ENCODE peak calls at places on chromosomes 6 and 20, in four cellular contexts. V is K562, J is HepG2, M is GM12878. D is an unnamed sample.

GRCh38 chr20:56393653-56394052 is 1.2 kb downstream of the CSTF1 start:
- DNase-seq in M (no peak), J (no peak), V (no peak), D (no peak)

GRCh38 chr20:45346291-45346718 is 1.9 kb downstream of the SDC4 start:
- DNase-seq in V (no peak), J (no peak), M (no peak), D (no peak)

GRCh38 chr6:3277851-3278416 is 19.2 kb downstream of the PSMG4 start:
- DNase-seq in J (no peak), V (no peak), M (no peak), D (no peak)

GRCh38 chr20:60085551-60086132 is 127.4 kb downstream of the CDH26 start:
- DNase-seq in V (peak; percentile 15), M (no peak), J (no peak), D (no peak)

GRCh38 chr6:28383235-28384142 is 16.1 kb downstream of the ZSCAN12 start:
- DNase-seq in V (peak; percentile 72), J (peak; percentile 93), M (no peak), D (no peak)

GRCh38 chr20:25695532-25696383 is 895 bp downstream of the ZNF337 start:
- DNase-seq in J (no peak), M (no peak), V (no peak), D (no peak)

GRCh38 chr6:77173472-77174074 is 289.7 kb downstream of the HTR1B start:
- DNase-seq in M (no peak), V (no peak), J (peak; percentile 1), D (no peak)

GRCh38 chr6:32151131-32151884 is 431 bp downstream of the PRRT1 start:
- DNase-seq in V (no peak), J (no peak), M (no peak), D (no peak)

GRCh38 chr6:39936857-39937256 is 2.6 kb upstream of the MOCS1 start:
- DNase-seq in V (no peak), M (no peak), J (no peak), D (no peak)

GRCh38 chr6:8065519-8065911 is 1.3 kb upstream of the BLOC1S5 start:
- DNase-seq in M (peak; percentile 46), V (no peak), J (no peak), D (no peak)

GRCh38 chr6:128305228-128305627 is 215.2 kb downstream of the PTPRK start:
- DNase-seq in J (no peak), M (no peak), V (no peak), D (no peak)

GRCh38 chr6:55678330-55679224 is 99.6 kb upstream of the HMGCLL1 start:
- DNase-seq in J (no peak), V (no peak), M (no peak), D (peak; percentile 35)

GRCh38 chr6:121639041-121639440 is 203.6 kb downstream of the GJA1 start:
- DNase-seq in V (no peak), M (no peak), J (no peak), D (no peak)

GRCh38 chr20:60851826-60852704 is 400.0 kb upstream of the CDH4 start:
- DNase-seq in V (peak; percentile 13), J (peak; percentile 8), M (no peak), D (peak; percentile 26)

GRCh38 chr6:15479761-15480160 is 183.1 kb downstream of the DTNBP1 start:
- DNase-seq in M (no peak), J (no peak), V (no peak), D (no peak)

GRCh38 chr6:1821188-1822183 is 211.8 kb downstream of the FOXC1 start:
- DNase-seq in M (peak; percentile 4), J (peak; percentile 14), V (no peak), D (no peak)

GRCh38 chr20:61934716-61935530 is 130.8 kb downstream of the TAF4 start:
- DNase-seq in V (no peak), M (no peak), J (no peak), D (no peak)

GRCh38 chr6:157571269-157571668 is 190.3 kb downstream of the ZDHHC14 start:
- DNase-seq in V (no peak), M (peak; percentile 68), J (no peak), D (no peak)

GRCh38 chr6:169589699-169590257 is 112.1 kb downstream of the WDR27 start:
- DNase-seq in V (no peak), M (no peak), J (no peak), D (no peak)

GRCh38 chr6:30873137-30873640 is 11.1 kb upstream of the DDR1 start:
- DNase-seq in V (no peak), J (no peak), M (no peak), D (no peak)

GRCh38 chr6:30876039-30876730 is 8.1 kb upstream of the DDR1 start:
- DNase-seq in V (no peak), J (no peak), M (no peak), D (no peak)

GRCh38 chr6:30875244-30876038 is 8.9 kb upstream of the DDR1 start:
- DNase-seq in M (no peak), J (no peak), V (peak; percentile 77), D (no peak)

GRCh38 chr6:30871592-30872183 is 12.6 kb upstream of the DDR1 start:
- DNase-seq in M (no peak), J (no peak), V (no peak), D (no peak)

GRCh38 chr6:30870546-30870945 is 13.8 kb upstream of the DDR1 start:
- DNase-seq in V (peak; percentile 3), M (no peak), J (no peak), D (no peak)
- TF ChIP-seq FOXK2 in V (no peak), M (no peak), J (no peak), D (no peak)

GRCh38 chr6:108200631-108201030 is 34.8 kb downstream of the NR2E1 start:
- DNase-seq in M (no peak), V (no peak), J (peak; percentile 72), D (no peak)
- TF ChIP-seq FOXK2 in M (no peak), V (no peak), J (no peak), D (no peak)

DNA sequence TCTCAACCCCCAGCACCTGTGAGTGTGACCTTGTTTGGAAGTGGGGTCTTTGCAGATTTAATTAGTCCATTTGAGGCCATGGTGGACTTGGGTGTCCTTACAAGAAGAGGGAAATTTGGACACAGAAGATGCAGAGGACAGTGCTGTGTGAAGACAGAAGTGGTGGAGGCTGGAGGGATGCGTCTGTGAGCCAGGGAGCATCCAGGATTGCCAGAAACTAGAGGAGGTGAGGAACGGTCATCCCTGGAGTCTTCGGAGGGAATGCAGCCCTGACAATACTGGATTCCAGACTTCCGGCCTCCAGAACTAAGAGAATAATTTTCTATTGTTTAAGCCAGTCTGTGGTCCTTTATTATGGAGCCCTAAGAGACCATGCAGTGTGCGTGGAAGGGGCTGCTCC is 22.9 kb upstream of the NPBWR2 start:
- DNase-seq in V (no peak), M (no peak), J (no peak), D (no peak)
- TF ChIP-seq FOXK2 in V (no peak), M (no peak), J (no peak), D (no peak)

GRCh38 chr6:5302995-5303622 is 41.8 kb downstream of the FARS2 start:
- DNase-seq in J (peak; percentile 73), V (peak; percentile 30), M (peak; percentile 41), D (peak; percentile 52)
- TF ChIP-seq FOXK2 in J (no peak), V (no peak), M (no peak), D (no peak)

DNA sequence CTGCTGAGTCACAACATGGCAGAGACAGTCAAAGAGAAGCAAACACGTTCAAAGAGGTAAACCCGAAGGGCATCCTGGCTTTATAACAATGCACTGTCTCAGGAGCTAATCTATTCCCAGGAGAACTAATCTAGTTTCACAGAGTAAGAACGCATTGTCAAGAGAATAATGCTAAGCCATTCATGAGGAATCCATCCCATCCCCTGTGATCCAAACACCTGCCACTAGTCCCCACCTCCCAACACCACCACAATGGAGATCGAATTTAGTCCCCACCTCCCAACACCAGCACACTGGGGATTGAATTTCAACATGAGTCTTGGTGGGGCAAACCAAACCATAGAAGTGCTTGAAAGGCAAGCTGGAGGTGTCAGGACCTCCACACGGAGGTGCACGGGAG is 231.5 kb upstream of the ID4 start:
- DNase-seq in J (no peak), V (no peak), M (no peak), D (no peak)
- TF ChIP-seq FOXK2 in J (no peak), V (no peak), M (no peak), D (no peak)

DNA sequence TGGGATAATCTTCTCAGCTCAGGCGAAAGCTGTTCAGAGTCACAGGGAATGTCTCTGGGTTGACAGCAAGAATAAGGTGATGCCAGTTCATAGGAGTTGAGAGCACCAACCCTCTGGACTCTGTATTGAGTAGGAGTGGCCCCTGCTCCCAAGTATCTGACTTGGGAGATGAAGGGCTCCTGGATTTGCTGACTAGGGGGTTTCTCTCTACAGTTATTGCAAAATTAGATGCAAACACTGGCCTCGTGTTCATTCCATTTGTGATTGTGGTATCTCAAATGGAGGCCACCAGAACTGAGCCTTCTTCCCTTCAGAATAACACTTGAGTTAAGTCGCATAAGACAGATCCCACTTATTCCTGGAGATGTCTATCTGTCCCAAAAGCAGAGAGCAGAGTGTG is 135.7 kb downstream of the PDE7B start:
- DNase-seq in J (no peak), V (no peak), M (no peak), D (no peak)
- TF ChIP-seq FOXK2 in J (no peak), V (no peak), M (no peak), D (no peak)

GRCh38 chr6:166365221-166365620 is 17.5 kb downstream of the MPC1 start:
- DNase-seq in M (no peak), V (no peak), J (no peak), D (no peak)
- TF ChIP-seq FOXK2 in M (no peak), V (no peak), J (no peak), D (no peak)

DNA sequence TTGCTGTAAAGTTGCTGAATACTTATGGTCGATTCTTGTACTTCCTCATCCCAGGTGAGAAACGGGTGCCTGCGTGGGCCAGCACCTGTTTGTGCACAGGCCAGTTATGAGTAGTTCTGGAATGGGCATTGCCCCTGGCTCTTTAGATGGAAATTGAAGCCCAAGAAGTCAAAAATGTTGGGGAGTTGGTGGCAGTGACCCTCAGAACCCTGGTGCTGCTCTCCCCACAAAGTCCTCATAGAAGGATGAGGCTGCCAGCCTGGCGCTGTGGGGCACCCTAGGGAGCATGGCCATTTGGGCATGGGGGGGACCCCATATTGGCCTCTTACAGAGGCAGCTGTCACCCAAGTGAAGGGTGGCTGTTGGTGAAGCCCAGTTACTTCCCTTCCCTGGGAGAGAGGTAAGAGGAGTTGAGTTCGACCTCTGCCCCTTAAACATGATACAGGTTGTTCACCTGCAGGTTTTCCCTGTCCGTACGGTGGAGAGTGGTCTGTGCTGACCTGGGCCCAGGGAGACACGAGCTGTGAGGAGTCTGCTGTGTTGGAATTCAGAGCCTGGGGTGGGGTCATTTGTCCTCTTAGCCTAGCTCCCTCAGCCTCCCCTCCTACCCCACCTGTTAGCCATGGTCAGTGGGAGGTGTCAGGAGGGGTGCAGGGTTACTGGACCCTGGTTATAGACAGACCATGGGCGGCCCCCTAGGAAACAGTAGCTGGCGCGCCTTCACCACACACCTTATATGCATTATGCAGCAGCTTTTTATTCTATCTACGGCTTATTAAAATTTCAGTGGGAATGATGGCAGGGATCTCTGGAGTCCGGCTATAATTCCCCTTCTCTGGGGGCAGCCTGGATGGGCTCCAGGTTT is 4.9 kb downstream of the HMGA1 start:
- DNase-seq in V (no peak), M (no peak), J (no peak), D (peak; percentile 0)
- TF ChIP-seq FOXK2 in V (no peak), M (no peak), J (no peak), D (no peak)

GRCh38 chr20:621115-621756 is 11.1 kb upstream of the TCF15 start:
- DNase-seq in M (no peak), J (no peak), V (no peak), D (no peak)
- TF ChIP-seq FOXK2 in M (no peak), J (no peak), V (no peak), D (no peak)

GRCh38 chr20:38186788-38187221 is 21.7 kb upstream of the TGM2 start:
- DNase-seq in M (no peak), J (no peak), V (no peak), D (no peak)
- TF ChIP-seq FOXK2 in M (no peak), J (no peak), V (no peak), D (no peak)

D was measured in HEK293T.